ENCODE peak calls at places on chromosomes 5 and 9, in five cellular contexts. E is mucosa of descending colon, X is COR-L47, B is progenitor cell of endocrine pancreas, Q is occipital lobe. S is an unnamed sample.

GRCh38 chr9:111783857-111784256 is 10.9 kb downstream of the SHOC1 start:
- DNase-seq in X (no peak), Q (no peak), E (no peak), B (no peak), S (no peak)

GRCh38 chr9:124356745-124357390 is 58.4 kb downstream of the PSMB7 start:
- DNase-seq in X (no peak), E (no peak), B (no peak), Q (no peak), S (no peak)

GRCh38 chr5:133198511-133198910 is 146.7 kb downstream of the HSPA4 start:
- DNase-seq in X (no peak), Q (no peak), E (no peak), B (no peak), S (no peak)

GRCh38 chr5:15385553-15385952 is 114.4 kb upstream of the FBXL7 start:
- DNase-seq in X (no peak), B (no peak), Q (no peak), E (no peak), S (no peak)

GRCh38 chr5:78801413-78801812 is 152.8 kb upstream of the LHFPL2 start:
- DNase-seq in B (no peak), X (no peak), E (no peak), Q (no peak), S (no peak)

GRCh38 chr5:73030995-73031394 is 75.2 kb downstream of the FCHO2 start:
- DNase-seq in E (no peak), Q (no peak), X (no peak), B (peak), S (no peak)

GRCh38 chr5:72447751-72448150 is 59.5 kb downstream of the ZNF366 start:
- DNase-seq in X (no peak), B (no peak), Q (no peak), E (no peak), S (no peak)

GRCh38 chr5:108642170-108642906 is 105.4 kb upstream of the FER start:
- DNase-seq in E (peak), B (peak), Q (peak), X (peak), S (peak)

GRCh38 chr5:78597858-78598415 is 50.6 kb downstream of the LHFPL2 start:
- DNase-seq in X (no peak), B (no peak), Q (no peak), E (no peak), S (no peak)

S was measured in NCI-H2029.